ENCODE peak calls at places on chromosome 7, in nine cellular contexts. C is astrocyte, J is brain microvascular endothelial cell, F is left cardiac atrium, K is transverse colon, R is DND-41, P is nephron progenitor cell, G is HTR-8/SVneo, Z is T-cell. U is an unnamed sample.

GRCh38 chr7:27863866-27864265 is 123.9 kb downstream of the TAX1BP1 start:
- DNase-seq in C (peak; percentile 90), F (no peak), K (no peak), P (peak; percentile 21), G (no peak), R (no peak), Z (no peak), J (peak; percentile 79), U (no peak)

GRCh38 chr7:34066968-34067367 is 161.6 kb downstream of the BMPER start:
- DNase-seq in P (no peak), G (no peak), F (no peak), K (no peak), R (no peak), C (no peak), Z (no peak), J (no peak), U (no peak)

GRCh38 chr7:37642028-37642540 is 41.5 kb upstream of the GPR141 start:
- DNase-seq in P (peak; percentile 7), J (no peak), G (no peak), R (no peak), K (no peak), C (no peak), Z (no peak), F (no peak), U (peak; percentile 65)

GRCh38 chr7:71303566-71303965 is 171.6 kb downstream of the GALNT17 start:
- DNase-seq in C (peak; percentile 92), G (no peak), P (no peak), K (no peak), R (no peak), Z (no peak), J (no peak), F (no peak), U (no peak)

GRCh38 chr7:44061645-44062179 is 3.7 kb downstream of the PGAM2 start:
- DNase-seq in Z (no peak), G (no peak), F (peak; percentile 19), J (no peak), P (no peak), K (peak; percentile 1), R (no peak), C (no peak), U (no peak)

GRCh38 chr7:16046045-16046444 is 359.6 kb upstream of the MEOX2 start:
- DNase-seq in Z (no peak), K (no peak), F (no peak), P (no peak), C (no peak), R (no peak), G (no peak), J (no peak), U (no peak)

GRCh38 chr7:1049006-1049741 is 4.8 kb downstream of the GPR146 start:
- DNase-seq in Z (no peak), P (no peak), F (peak; percentile 36), R (no peak), G (no peak), K (no peak), J (no peak), C (no peak), U (peak; percentile 32)

GRCh38 chr7:38477333-38477732 is 153.8 kb downstream of the AMPH start:
- DNase-seq in P (no peak), R (no peak), K (no peak), C (no peak), Z (no peak), J (no peak), G (no peak), F (no peak), U (no peak)

GRCh38 chr7:48411619-48412018 is 240.4 kb downstream of the ABCA13 start:
- DNase-seq in R (no peak), Z (no peak), J (no peak), K (no peak), P (no peak), F (no peak), G (no peak), C (no peak), U (no peak)

GRCh38 chr7:125256446-125256845 is 326.8 kb upstream of the POT1 start:
- DNase-seq in R (no peak), J (no peak), F (no peak), P (no peak), C (no peak), K (no peak), Z (no peak), G (no peak), U (no peak)

GRCh38 chr7:11332186-11332864 is 358.7 kb downstream of the PHF14 start:
- DNase-seq in R (no peak), J (no peak), F (no peak), Z (no peak), G (no peak), K (no peak), P (no peak), C (no peak), U (no peak)

GRCh38 chr7:28792858-28793257 is 165.3 kb downstream of the TRIL start:
- DNase-seq in G (no peak), Z (no peak), K (no peak), R (no peak), J (no peak), P (no peak), F (no peak), C (no peak), U (no peak)

GRCh38 chr7:28686418-28686800 is 271.7 kb downstream of the TRIL start:
- DNase-seq in Z (no peak), K (peak; percentile 12), C (peak; percentile 83), G (peak; percentile 25), P (peak; percentile 14), F (no peak), J (peak; percentile 68), R (no peak), U (no peak)

GRCh38 chr7:98733036-98733435 is 116.0 kb downstream of the NPTX2 start:
- DNase-seq in P (peak; percentile 48), Z (no peak), R (peak; percentile 55), F (no peak), K (peak; percentile 19), C (no peak), J (peak; percentile 31), G (no peak), U (no peak)

GRCh38 chr7:158979635-158980351 is 123.4 kb downstream of the DYNC2I1 start:
- DNase-seq in K (no peak), J (no peak), G (no peak), F (no peak), R (no peak), P (no peak), C (no peak), Z (no peak), U (no peak)

GRCh38 chr7:53119514-53119933 is 84.1 kb downstream of the POM121L12 start:
- DNase-seq in G (no peak), J (no peak), Z (no peak), K (no peak), R (no peak), F (no peak), P (no peak), C (peak; percentile 60), U (no peak)